ENCODE peak calls at places on chromosome 3, in nine cellular contexts. N is left lung, X is fibroblast of the aortic adventitia, J is fibroblast of lung, D is SK-N-SH, W is sigmoid colon, G is A549, H is gastrocnemius medialis, Z is neural progenitor cell. V is an unnamed sample.

GRCh38 chr3:13823186-13823585 is 56.7 kb downstream of the WNT7A start:
- DNase-seq in N (no peak), X (no peak), J (no peak), D (no peak), W (no peak), G (no peak), H (no peak), Z (no peak), V (no peak)

GRCh38 chr3:115975353-115975752 is 352.0 kb downstream of the GAP43 start:
- DNase-seq in N (no peak), X (peak), J (peak), D (no peak), W (no peak), G (peak), H (no peak), Z (no peak), V (peak)

GRCh38 chr3:104323226-104323625 is 1043.5 kb upstream of the ALCAM start:
- DNase-seq in N (no peak), X (no peak), J (no peak), D (no peak), W (no peak), G (no peak), H (no peak), Z (no peak), V (no peak)

GRCh38 chr3:71723452-71724170 is 1.6 kb downstream of the EIF4E3 start:
- DNase-seq in N (no peak), X (no peak), J (no peak), D (no peak), W (no peak), G (no peak), H (no peak), Z (no peak), V (no peak)

GRCh38 chr3:45325676-45326075 is 62.7 kb upstream of the LARS2 start:
- DNase-seq in N (no peak), X (no peak), J (no peak), D (no peak), W (no peak), G (no peak), H (no peak), Z (no peak), V (no peak)

GRCh38 chr3:155147588-155147987 is 67.5 kb downstream of the MME start:
- DNase-seq in N (no peak), X (no peak), J (no peak), D (no peak), W (no peak), G (no peak), H (no peak), Z (no peak), V (no peak)

GRCh38 chr3:57127849-57128566 is 37.1 kb downstream of the IL17RD start:
- DNase-seq in N (no peak), X (peak), J (peak), D (peak), W (no peak), G (no peak), H (no peak), Z (no peak), V (peak)

GRCh38 chr3:113287111-113287817 is 75.9 kb downstream of the BOC start:
- DNase-seq in N (no peak), X (peak), J (peak), D (no peak), W (no peak), G (peak), H (no peak), Z (no peak), V (peak)

GRCh38 chr3:115401298-115401697 is 222.0 kb upstream of the GAP43 start:
- DNase-seq in N (no peak), X (peak), J (peak), D (no peak), W (no peak), G (no peak), H (no peak), Z (no peak), V (peak)

GRCh38 chr3:64023187-64023860 is at the start of gene PSMD6:
- DNase-seq in N (peak), X (peak), J (peak), D (peak), W (peak), G (peak), H (peak), Z (peak), V (peak)

GRCh38 chr3:134901461-134901860 is 106.4 kb downstream of the EPHB1 start:
- DNase-seq in N (no peak), X (no peak), J (no peak), D (no peak), W (no peak), G (no peak), H (no peak), Z (no peak), V (no peak)

GRCh38 chr3:120147072-120147871 is 53.0 kb upstream of the GSK3B start:
- DNase-seq in N (no peak), X (no peak), J (no peak), D (no peak), W (no peak), G (no peak), H (no peak), Z (peak), V (no peak)

GRCh38 chr3:129121016-129121791 is 400 bp downstream of the RAB43 start:
- DNase-seq in N (peak), X (peak), J (peak), D (peak), W (no peak), G (no peak), H (no peak), Z (peak), V (no peak)

GRCh38 chr3:130748981-130749380 is 2.4 kb upstream of the PIK3R4 start:
- DNase-seq in N (no peak), X (peak), J (peak), D (no peak), W (no peak), G (no peak), H (no peak), Z (no peak), V (no peak)

GRCh38 chr3:181631901-181632300 is 79.8 kb upstream of the SOX2 start:
- DNase-seq in N (no peak), X (peak), J (no peak), D (no peak), W (no peak), G (no peak), H (no peak), Z (no peak), V (no peak)

GRCh38 chr3:72340476-72341379 is 507.5 kb downstream of the SHQ1 start:
- DNase-seq in N (no peak), X (no peak), J (no peak), D (no peak), W (no peak), G (no peak), H (no peak), Z (no peak), V (no peak)

GRCh38 chr3:11136871-11137626 is 17.2 kb upstream of the HRH1 start:
- DNase-seq in N (no peak), X (peak), J (peak), D (peak), W (peak), G (peak), H (peak), Z (no peak), V (peak)
- H3K4me3 ChIP-seq in N (no peak), X (peak), J (peak), D (peak), W (peak), G (peak), H (peak), Z (no peak), V (peak)

DNA sequence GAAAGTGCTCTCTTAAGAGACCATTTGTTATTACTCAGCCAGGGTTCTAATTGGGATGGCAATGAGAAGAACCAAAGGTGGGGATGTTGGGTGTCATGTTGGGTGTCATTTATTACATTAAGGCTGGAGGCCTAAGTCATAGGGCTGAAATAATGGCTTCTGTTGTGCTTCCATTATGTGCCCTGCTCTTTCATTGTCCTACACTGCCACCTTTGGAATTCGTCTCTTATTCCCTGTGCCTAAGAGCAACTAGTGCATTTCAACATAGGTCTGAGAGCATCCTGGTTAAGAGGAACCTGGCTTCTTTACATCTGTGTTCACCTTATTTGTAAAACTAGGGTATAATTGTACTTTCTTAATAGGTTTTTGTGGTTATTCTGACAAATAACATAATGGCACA is 32.2 kb downstream of the RIOX2 start:
- DNase-seq in N (no peak), X (no peak), J (no peak), D (no peak), W (no peak), G (no peak), H (no peak), Z (peak), V (no peak)
- TF ChIP-seq CTCF in N (peak), X (no peak), J (no peak), D (peak), W (no peak), G (no peak), H (no peak), Z (peak), V (no peak)

GRCh38 chr3:101801174-101801573 is 22.2 kb downstream of the NXPE3 start:
- DNase-seq in N (no peak), X (no peak), J (no peak), D (no peak), W (no peak), G (no peak), H (no peak), Z (no peak), V (no peak)
- H3K4me3 ChIP-seq in N (no peak), X (no peak), J (no peak), D (no peak), W (no peak), G (no peak), H (no peak), Z (no peak), V (no peak)

GRCh38 chr3:107630779-107631178 is 108.0 kb downstream of the BBX start:
- DNase-seq in N (no peak), X (no peak), J (no peak), D (no peak), W (no peak), G (no peak), H (no peak), Z (no peak), V (no peak)

GRCh38 chr3:107633327-107634141 is 110.8 kb downstream of the BBX start:
- DNase-seq in N (no peak), X (peak), J (no peak), D (no peak), W (no peak), G (no peak), H (no peak), Z (no peak), V (no peak)

GRCh38 chr3:107632576-107632975 is 109.8 kb downstream of the BBX start:
- DNase-seq in N (no peak), X (no peak), J (no peak), D (no peak), W (no peak), G (no peak), H (no peak), Z (no peak), V (no peak)

GRCh38 chr3:107629556-107629955 is 106.8 kb downstream of the BBX start:
- DNase-seq in N (no peak), X (no peak), J (peak), D (no peak), W (no peak), G (no peak), H (no peak), Z (no peak), V (no peak)

GRCh38 chr3:107627962-107628542 is 105.3 kb downstream of the BBX start:
- DNase-seq in N (no peak), X (peak), J (no peak), D (no peak), W (no peak), G (no peak), H (no peak), Z (no peak), V (no peak)
- TF ChIP-seq CTCF in N (no peak), X (peak), J (no peak), D (peak), W (no peak), G (peak), H (no peak), Z (peak), V (no peak)

GRCh38 chr3:141796436-141797166 is 33.4 kb downstream of the GRK7 start:
- DNase-seq in N (no peak), X (peak), J (peak), D (no peak), W (no peak), G (no peak), H (peak), Z (no peak), V (peak)

GRCh38 chr3:141797167-141797773 is 34.1 kb downstream of the GRK7 start:
- DNase-seq in N (peak), X (peak), J (peak), D (no peak), W (peak), G (no peak), H (peak), Z (peak), V (no peak)

GRCh38 chr3:141795719-141796435 is 32.7 kb downstream of the GRK7 start:
- DNase-seq in N (no peak), X (peak), J (peak), D (peak), W (peak), G (no peak), H (peak), Z (peak), V (no peak)

GRCh38 chr3:141798455-141798854 is 35.2 kb downstream of the GRK7 start:
- DNase-seq in N (no peak), X (peak), J (peak), D (no peak), W (peak), G (no peak), H (no peak), Z (peak), V (no peak)

GRCh38 chr3:141797819-141798405 is 34.7 kb downstream of the GRK7 start:
- DNase-seq in N (no peak), X (no peak), J (no peak), D (no peak), W (no peak), G (no peak), H (no peak), Z (no peak), V (no peak)
- H3K4me3 ChIP-seq in N (peak), X (peak), J (peak), D (no peak), W (peak), G (no peak), H (peak), Z (peak), V (no peak)

GRCh38 chr3:197520311-197521276 is 35.2 kb downstream of the BDH1 start:
- DNase-seq in N (peak), X (no peak), J (peak), D (peak), W (no peak), G (peak), H (no peak), Z (peak), V (no peak)

GRCh38 chr3:197518794-197519451 is 36.8 kb downstream of the BDH1 start:
- DNase-seq in N (peak), X (no peak), J (no peak), D (no peak), W (no peak), G (no peak), H (no peak), Z (no peak), V (no peak)

GRCh38 chr3:197522183-197522715 is 33.5 kb downstream of the BDH1 start:
- DNase-seq in N (peak), X (no peak), J (no peak), D (no peak), W (no peak), G (no peak), H (no peak), Z (no peak), V (no peak)

GRCh38 chr3:197521277-197522182 is 34.2 kb downstream of the BDH1 start:
- DNase-seq in N (peak), X (no peak), J (no peak), D (no peak), W (no peak), G (no peak), H (no peak), Z (no peak), V (no peak)

DNA sequence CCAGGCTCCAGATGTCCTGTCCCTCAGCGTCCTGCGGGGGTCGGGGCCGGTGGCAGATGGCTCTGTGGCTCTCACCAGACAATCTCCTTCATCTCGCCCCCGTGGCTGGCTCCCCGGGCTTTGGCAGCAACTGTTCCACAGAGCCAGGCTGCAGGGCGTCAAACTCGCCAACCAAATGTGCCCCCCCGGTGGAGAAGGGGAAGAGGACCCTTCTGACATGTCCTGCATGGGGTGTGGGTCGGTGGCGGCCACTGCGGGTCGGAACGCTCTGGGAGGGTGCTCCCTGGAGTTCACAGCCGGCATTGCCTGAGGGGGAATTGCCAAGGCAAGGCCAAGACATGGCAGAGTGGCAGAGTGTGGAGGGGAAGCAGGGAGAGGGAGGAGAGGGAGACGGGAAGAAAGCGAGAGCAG is 36.0 kb downstream of the BDH1 start:
- DNase-seq in N (peak), X (no peak), J (no peak), D (peak), W (no peak), G (peak), H (no peak), Z (no peak), V (no peak)
- TF ChIP-seq CTCF in N (no peak), X (no peak), J (no peak), D (no peak), W (no peak), G (no peak), H (no peak), Z (no peak), V (peak)